ENCODE peak calls at places on chromosomes 2 and 18, in ten cellular contexts. D is coronary artery; I is AG10803; Z is fibroblast of lung; O is MM.1S; B is pancreas; R is fibroblast of villous mesenchyme; X is body of pancreas; N is cardiac muscle cell; U is CD8-positive, alpha-beta T cell. P is an unnamed sample.

GRCh38 chr2:25335971-25336370 is 5.8 kb downstream of the DNMT3A start:
- DNase-seq in B (no peak), D (no peak), I (no peak), R (no peak), N (no peak), Z (no peak), X (no peak), O (no peak), U (no peak), P (no peak)

GRCh38 chr2:15142069-15142689 is 419.0 kb downstream of the NBAS start:
- DNase-seq in X (no peak), N (peak; percentile 17), Z (peak; percentile 9), B (no peak), D (no peak), O (peak; percentile 96), I (no peak), R (no peak), U (peak; percentile 40), P (no peak)

GRCh38 chr2:25822190-25823117 is 55.8 kb downstream of the ASXL2 start:
- DNase-seq in R (no peak), N (no peak), Z (peak; percentile 32), I (peak; percentile 31), D (no peak), U (peak; percentile 41), B (peak; percentile 23), O (no peak), X (peak; percentile 62), P (peak; percentile 25)

GRCh38 chr18:48639772-48640432 is 101.1 kb downstream of the CTIF start:
- DNase-seq in O (no peak), B (no peak), Z (no peak), R (no peak), N (no peak), U (no peak), X (no peak), D (no peak), I (no peak), P (no peak)

GRCh38 chr2:203662963-203663362 is 43.5 kb upstream of the CD28 start:
- DNase-seq in N (no peak), D (no peak), B (no peak), R (no peak), X (no peak), Z (no peak), I (no peak), U (no peak), O (no peak), P (no peak)

GRCh38 chr2:99611786-99612185 is 122.0 kb upstream of the REV1 start:
- DNase-seq in R (no peak), X (no peak), U (no peak), Z (no peak), N (no peak), D (no peak), B (no peak), O (no peak), I (no peak), P (no peak)

GRCh38 chr2:236997086-236997485 is 88.6 kb upstream of the COPS8 start:
- DNase-seq in R (no peak), Z (no peak), X (peak; percentile 66), D (no peak), U (no peak), B (peak; percentile 43), O (no peak), N (peak; percentile 40), I (no peak), P (no peak)

GRCh38 chr2:159890945-159891588 is 93.1 kb upstream of the CD302 start:
- DNase-seq in U (no peak), I (no peak), Z (no peak), N (no peak), X (no peak), D (no peak), B (no peak), R (no peak), O (peak; percentile 91), P (no peak)

GRCh38 chr18:79515944-79516351 is 120.2 kb downstream of the NFATC1 start:
- DNase-seq in R (no peak), U (no peak), N (no peak), B (no peak), D (peak; percentile 22), O (no peak), I (no peak), Z (no peak), X (no peak), P (no peak)

GRCh38 chr2:40371525-40372277 is 80.2 kb downstream of the SLC8A1 start:
- DNase-seq in U (no peak), I (peak; percentile 87), X (peak; percentile 7), Z (peak; percentile 85), O (no peak), R (peak; percentile 63), N (peak; percentile 51), D (no peak), B (no peak), P (peak; percentile 90)

DNA sequence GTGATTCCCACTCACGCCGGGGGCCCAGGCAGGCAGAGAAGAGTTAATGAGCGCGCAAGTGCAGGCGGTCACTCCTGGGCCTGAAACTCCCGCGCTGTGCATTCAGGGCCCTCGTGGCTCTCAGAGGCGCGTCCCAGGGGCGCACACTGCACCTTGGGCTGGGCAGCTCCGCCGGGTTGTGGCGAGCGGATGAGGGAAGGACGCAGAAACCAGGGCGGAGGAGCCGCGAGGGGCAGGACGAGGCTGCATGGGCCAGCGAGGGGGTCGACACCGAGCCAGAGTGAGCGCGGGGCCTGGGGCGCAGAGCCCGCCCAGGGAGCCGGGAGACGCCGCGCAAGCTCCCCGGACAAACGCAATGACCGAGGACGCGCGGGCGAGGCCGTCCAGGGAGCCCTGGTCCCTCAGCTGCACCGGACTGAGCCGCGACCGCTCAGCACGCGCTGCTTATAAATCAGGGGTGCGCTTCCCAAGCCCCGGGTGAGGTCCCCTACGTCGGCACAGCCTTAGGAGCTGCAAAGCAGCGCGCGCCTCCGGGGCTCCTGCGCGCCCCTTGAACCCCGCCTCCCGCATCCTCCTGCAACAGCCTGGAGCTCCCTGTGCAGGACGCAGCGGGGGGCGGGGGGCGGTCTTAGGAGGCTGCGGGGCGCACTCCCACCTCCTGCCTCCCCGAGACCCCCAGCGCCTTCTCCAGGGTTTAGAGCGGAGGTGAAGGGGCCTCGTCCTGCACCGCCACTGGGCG is 180.2 kb upstream of the ALKAL2 start:
- DNase-seq in U (no peak), R (no peak), O (no peak), X (no peak), I (no peak), N (no peak), B (no peak), D (no peak), Z (no peak), P (no peak)
- H3K4me3 ChIP-seq in U (no peak overlapping the region), R (no peak overlapping the region), O (no peak overlapping the region), X (no peak overlapping the region), I (no peak overlapping the region), N (peak overlapping the region; percentile 10), B (peak overlapping the region; percentile 9), D (peak overlapping the region; percentile 19), Z (no peak overlapping the region), P (no peak overlapping the region)

DNA sequence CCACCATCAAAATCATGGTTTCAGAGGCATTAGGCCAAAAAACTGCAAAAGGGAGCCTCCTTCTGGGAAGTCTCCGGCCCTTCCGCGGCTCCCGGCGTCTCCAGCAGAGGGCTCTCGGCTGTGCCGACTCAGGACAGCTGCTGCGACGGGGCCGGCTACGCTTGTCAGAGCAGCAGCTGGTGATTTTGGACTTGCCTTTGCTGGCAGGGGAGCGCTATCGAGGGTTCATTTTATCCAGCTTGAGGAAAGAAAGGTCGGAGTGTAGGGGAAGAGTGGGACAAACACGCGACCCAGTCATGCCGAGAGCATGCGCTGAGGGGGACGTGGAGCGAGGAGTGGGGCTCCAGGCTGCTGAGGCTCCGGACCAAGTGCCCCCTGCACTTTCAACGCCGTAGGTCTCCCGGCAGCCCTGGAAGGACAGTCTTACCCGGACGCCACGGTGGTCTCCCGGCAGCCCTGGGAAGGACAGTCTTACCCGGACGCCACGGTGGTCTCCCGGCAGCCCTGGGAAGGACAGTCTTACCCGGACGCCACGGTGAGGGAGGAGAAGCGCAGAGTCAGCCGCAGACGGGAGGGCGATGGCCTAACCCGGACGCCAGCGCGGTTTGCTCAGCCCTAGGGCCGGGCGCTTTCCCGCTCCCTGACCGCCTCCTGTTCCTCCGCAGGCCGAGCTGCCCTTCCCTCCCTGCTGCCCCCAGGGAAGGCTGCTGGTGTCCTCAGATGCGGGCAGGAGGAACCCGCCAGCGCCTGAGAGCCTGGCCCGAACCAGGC is 21.7 kb downstream of the DDX18 start:
- DNase-seq in N (peak; percentile 83), U (peak; percentile 34), D (peak; percentile 88), R (peak; percentile 78), B (peak; percentile 83), X (peak; percentile 88), O (no peak), I (peak; percentile 83), Z (peak; percentile 76), P (peak; percentile 82)
- TF ChIP-seq CTCF in N (peak; percentile 99), U (peak; percentile 50), D (peak; percentile 66), R (peak; percentile 94), B (peak; percentile 69), X (peak; percentile 84), O (peak; percentile 36), I (peak; percentile 90), Z (peak; percentile 93), P (peak; percentile 98)

GRCh38 chr2:54863660-54864059 is 140.2 kb downstream of the EML6 start:
- DNase-seq in Z (no peak), X (no peak), B (no peak), O (no peak), I (no peak), D (no peak), R (no peak), N (no peak), U (no peak), P (no peak)

GRCh38 chr2:54866179-54866578 is 142.7 kb downstream of the EML6 start:
- DNase-seq in X (no peak), U (no peak), D (no peak), I (no peak), Z (peak; percentile 51), B (no peak), O (no peak), R (no peak), N (no peak), P (no peak)

GRCh38 chr2:54866868-54867267 is 143.4 kb downstream of the EML6 start:
- DNase-seq in B (no peak), N (no peak), I (no peak), X (no peak), D (no peak), R (no peak), Z (no peak), U (no peak), O (no peak), P (no peak)

GRCh38 chr2:54864727-54865126 is 141.3 kb downstream of the EML6 start:
- DNase-seq in U (no peak), R (no peak), X (no peak), I (no peak), N (no peak), O (no peak), B (no peak), Z (no peak), D (no peak), P (no peak)

DNA sequence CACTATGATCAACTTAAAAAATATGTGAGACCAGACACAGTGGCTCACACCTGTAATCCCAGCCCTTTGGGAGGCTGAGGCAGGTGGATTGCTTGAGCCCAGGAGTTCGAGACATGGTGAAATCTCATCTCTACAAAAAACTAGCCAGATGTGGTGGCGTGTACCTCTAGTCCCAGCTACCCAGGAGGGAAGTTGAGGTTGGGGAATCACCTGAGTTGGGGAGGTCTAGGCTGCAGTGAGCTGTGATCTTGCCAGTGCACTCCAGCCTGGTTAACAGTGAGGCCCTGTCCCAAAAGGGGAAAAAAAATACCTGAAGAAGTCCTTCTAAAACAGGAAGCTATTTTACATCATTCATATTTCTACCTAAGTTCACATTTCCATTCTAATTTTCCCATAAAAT is 144.0 kb downstream of the EML6 start:
- DNase-seq in Z (no peak), B (no peak), R (no peak), O (no peak), N (no peak), I (no peak), U (no peak), X (no peak), D (no peak), P (no peak)
- H3K4me3 ChIP-seq in Z (no peak overlapping the region), B (no peak overlapping the region), R (no peak overlapping the region), O (no peak overlapping the region), N (no peak overlapping the region), I (no peak overlapping the region), U (no peak overlapping the region), X (no peak overlapping the region), D (no peak overlapping the region), P (no peak overlapping the region)

GRCh38 chr2:218425531-218425930 is 6.6 kb downstream of the VIL1 start:
- DNase-seq in B (no peak), Z (no peak), R (no peak), N (no peak), D (no peak), X (no peak), U (no peak), I (no peak), O (no peak), P (no peak)
- TF ChIP-seq CTCF in B (no peak), Z (no peak), R (no peak), N (no peak), D (no peak), X (no peak), U (no peak), I (no peak), O (no peak), P (no peak)

P was measured in astrocyte of the spinal cord.